ENCODE peak calls at places on chromosomes 6 and 20, in seven cellular contexts. One of them, this sample, is unnamed.

GRCh38 chr20:51800769-51801219 is 1.5 kb downstream of the SALL4 start:
- DNase-seq in foreskin fibroblast: no peak
- DNase-seq in breast epithelium: no peak
- DNase-seq in neural crest cell: peak
- DNase-seq in A549: peak
- DNase-seq in AG09309: no peak
- DNase-seq in AG10803: no peak
- DNase-seq in this sample: no peak

GRCh38 chr6:55569638-55570037 is 9.4 kb downstream of the HMGCLL1 start:
- DNase-seq in foreskin fibroblast: no peak
- DNase-seq in breast epithelium: no peak
- DNase-seq in neural crest cell: no peak
- DNase-seq in A549: no peak
- DNase-seq in AG09309: no peak
- DNase-seq in AG10803: no peak
- DNase-seq in this sample: no peak

GRCh38 chr20:38769376-38770295 is 21.4 kb downstream of the ACTR5 start:
- DNase-seq in foreskin fibroblast: no peak
- DNase-seq in breast epithelium: no peak
- DNase-seq in neural crest cell: no peak
- DNase-seq in A549: no peak
- DNase-seq in AG09309: no peak
- DNase-seq in AG10803: no peak
- DNase-seq in this sample: no peak

GRCh38 chr6:30769088-30769852 is 24.9 kb upstream of the IER3 start:
- DNase-seq in foreskin fibroblast: peak
- DNase-seq in breast epithelium: peak
- DNase-seq in neural crest cell: no peak
- DNase-seq in A549: peak
- DNase-seq in AG09309: peak
- DNase-seq in AG10803: peak
- DNase-seq in this sample: no peak

GRCh38 chr6:150868759-150869158 is 3.3 kb downstream of the MTHFD1L start:
- DNase-seq in foreskin fibroblast: no peak
- DNase-seq in breast epithelium: no peak
- DNase-seq in neural crest cell: no peak
- DNase-seq in A549: no peak
- DNase-seq in AG09309: no peak
- DNase-seq in AG10803: no peak
- DNase-seq in this sample: no peak

GRCh38 chr6:160661129-160661723 is 2.8 kb downstream of the LPA start:
- DNase-seq in foreskin fibroblast: no peak
- DNase-seq in breast epithelium: no peak
- DNase-seq in neural crest cell: no peak
- DNase-seq in A549: no peak
- DNase-seq in AG09309: no peak
- DNase-seq in AG10803: no peak
- DNase-seq in this sample: no peak

GRCh38 chr6:106539931-106540330 is 89.4 kb downstream of the RTN4IP1 start:
- DNase-seq in foreskin fibroblast: no peak
- DNase-seq in breast epithelium: no peak
- DNase-seq in neural crest cell: peak
- DNase-seq in A549: no peak
- DNase-seq in AG09309: no peak
- DNase-seq in AG10803: no peak
- DNase-seq in this sample: no peak

GRCh38 chr6:27472182-27472616 is 706 bp downstream of the ZNF184 start:
- DNase-seq in foreskin fibroblast: no peak
- DNase-seq in breast epithelium: peak
- DNase-seq in neural crest cell: peak
- DNase-seq in A549: peak
- DNase-seq in AG09309: no peak
- DNase-seq in AG10803: peak
- DNase-seq in this sample: peak

GRCh38 chr20:60791823-60792222 is 460.2 kb upstream of the CDH4 start:
- DNase-seq in foreskin fibroblast: no peak
- DNase-seq in breast epithelium: no peak
- DNase-seq in neural crest cell: no peak
- DNase-seq in A549: no peak
- DNase-seq in AG09309: no peak
- DNase-seq in AG10803: no peak
- DNase-seq in this sample: no peak

GRCh38 chr6:140153703-140154102 is 779.3 kb upstream of the CITED2 start:
- DNase-seq in foreskin fibroblast: peak
- DNase-seq in breast epithelium: no peak
- DNase-seq in neural crest cell: no peak
- DNase-seq in A549: no peak
- DNase-seq in AG09309: no peak
- DNase-seq in AG10803: no peak
- DNase-seq in this sample: no peak

GRCh38 chr6:134195164-134195906 is 122.6 kb downstream of the SGK1 start:
- DNase-seq in foreskin fibroblast: peak
- DNase-seq in breast epithelium: no peak
- DNase-seq in neural crest cell: no peak
- DNase-seq in A549: no peak
- DNase-seq in AG09309: no peak
- DNase-seq in AG10803: peak
- DNase-seq in this sample: no peak

GRCh38 chr6:139926711-139927110 is 552.3 kb upstream of the CITED2 start:
- DNase-seq in foreskin fibroblast: peak
- DNase-seq in breast epithelium: no peak
- DNase-seq in neural crest cell: no peak
- DNase-seq in A549: no peak
- DNase-seq in AG09309: no peak
- DNase-seq in AG10803: peak
- DNase-seq in this sample: no peak

GRCh38 chr20:271069-271468 is 13.5 kb downstream of the DEFB132 start:
- DNase-seq in foreskin fibroblast: no peak
- DNase-seq in breast epithelium: no peak
- DNase-seq in neural crest cell: no peak
- DNase-seq in A549: no peak
- DNase-seq in AG09309: no peak
- DNase-seq in AG10803: no peak
- DNase-seq in this sample: no peak

GRCh38 chr6:29710281-29710941 is 12.8 kb upstream of the HLA-F start:
- DNase-seq in foreskin fibroblast: no peak
- DNase-seq in breast epithelium: no peak
- DNase-seq in neural crest cell: no peak
- DNase-seq in A549: no peak
- DNase-seq in AG09309: no peak
- DNase-seq in AG10803: no peak
- DNase-seq in this sample: no peak

GRCh38 chr6:93423542-93423941 is 4.2 kb upstream of the EPHA7 start:
- DNase-seq in foreskin fibroblast: no peak
- DNase-seq in breast epithelium: no peak
- DNase-seq in neural crest cell: peak
- DNase-seq in A549: no peak
- DNase-seq in AG09309: no peak
- DNase-seq in AG10803: no peak
- DNase-seq in this sample: peak

GRCh38 chr6:111565316-111566221 is 40.1 kb downstream of the TRAF3IP2 start:
- DNase-seq in foreskin fibroblast: no peak
- DNase-seq in breast epithelium: no peak
- DNase-seq in neural crest cell: no peak
- DNase-seq in A549: no peak
- DNase-seq in AG09309: no peak
- DNase-seq in AG10803: no peak
- DNase-seq in this sample: no peak

GRCh38 chr20:34558320-34559202 is at the start of gene MAP1LC3A:
- DNase-seq in foreskin fibroblast: peak
- DNase-seq in breast epithelium: peak
- DNase-seq in neural crest cell: peak
- DNase-seq in A549: peak
- DNase-seq in AG09309: peak
- DNase-seq in AG10803: peak
- DNase-seq in this sample: peak

GRCh38 chr6:28910901-28911680 is 12.7 kb downstream of the TRIM27 start:
- DNase-seq in foreskin fibroblast: no peak
- DNase-seq in breast epithelium: peak
- DNase-seq in neural crest cell: no peak
- DNase-seq in A549: no peak
- DNase-seq in AG09309: no peak
- DNase-seq in AG10803: no peak
- DNase-seq in this sample: no peak

GRCh38 chr6:118985123-118985830 is 50.3 kb upstream of the MCM9 start:
- DNase-seq in foreskin fibroblast: no peak
- DNase-seq in breast epithelium: no peak
- DNase-seq in neural crest cell: no peak
- DNase-seq in A549: no peak
- DNase-seq in AG09309: no peak
- DNase-seq in AG10803: no peak
- DNase-seq in this sample: no peak

GRCh38 chr6:111722220-111722731 is 116.6 kb upstream of the TRAF3IP2 start:
- DNase-seq in foreskin fibroblast: peak
- DNase-seq in breast epithelium: no peak
- DNase-seq in neural crest cell: no peak
- DNase-seq in A549: no peak
- DNase-seq in AG09309: peak
- DNase-seq in AG10803: peak
- DNase-seq in this sample: no peak

GRCh38 chr20:32512047-32512385 is 73.1 kb downstream of the NOL4L start:
- DNase-seq in foreskin fibroblast: no peak
- DNase-seq in breast epithelium: no peak
- DNase-seq in neural crest cell: no peak
- DNase-seq in A549: no peak
- DNase-seq in AG09309: no peak
- DNase-seq in AG10803: no peak
- DNase-seq in this sample: no peak
- TF ChIP-seq CTCF in foreskin fibroblast: no peak
- TF ChIP-seq CTCF in breast epithelium: no peak
- TF ChIP-seq CTCF in neural crest cell: no peak
- TF ChIP-seq CTCF in A549: no peak
- TF ChIP-seq CTCF in AG09309: no peak
- TF ChIP-seq CTCF in AG10803: no peak
- TF ChIP-seq CTCF in this sample: no peak

GRCh38 chr6:81075974-81076373 is 676.5 kb downstream of the TENT5A start:
- DNase-seq in foreskin fibroblast: no peak
- DNase-seq in breast epithelium: no peak
- DNase-seq in neural crest cell: peak
- DNase-seq in A549: no peak
- DNase-seq in AG09309: no peak
- DNase-seq in AG10803: no peak
- DNase-seq in this sample: peak
- TF ChIP-seq CTCF in foreskin fibroblast: peak
- TF ChIP-seq CTCF in breast epithelium: no peak
- TF ChIP-seq CTCF in neural crest cell: peak
- TF ChIP-seq CTCF in A549: no peak
- TF ChIP-seq CTCF in AG09309: peak
- TF ChIP-seq CTCF in AG10803: peak
- TF ChIP-seq CTCF in this sample: peak

DNA sequence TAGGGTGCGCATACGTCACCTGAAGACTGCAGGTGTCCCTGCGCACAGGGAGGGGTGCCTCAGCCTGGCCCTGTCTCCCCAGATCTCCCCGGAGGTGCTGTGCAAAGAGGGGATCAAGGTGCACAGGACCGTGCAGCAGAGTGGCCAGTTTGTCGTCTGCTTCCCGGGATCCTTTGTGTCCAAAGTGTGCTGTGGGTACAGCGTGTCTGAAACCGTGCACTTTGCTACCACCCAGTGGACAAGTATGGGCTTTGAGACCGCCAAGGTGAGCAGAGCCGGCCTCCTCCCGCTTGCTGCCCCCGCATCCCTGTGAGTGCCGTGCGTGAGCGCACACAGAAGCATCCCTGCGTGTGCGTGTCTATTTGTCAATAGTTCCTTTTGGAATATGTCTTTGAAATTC is 150.7 kb downstream of the DTNBP1 start:
- DNase-seq in foreskin fibroblast: no peak
- DNase-seq in breast epithelium: no peak
- DNase-seq in neural crest cell: no peak
- DNase-seq in A549: no peak
- DNase-seq in AG09309: no peak
- DNase-seq in AG10803: no peak
- DNase-seq in this sample: peak
- TF ChIP-seq CTCF in foreskin fibroblast: no peak
- TF ChIP-seq CTCF in breast epithelium: no peak
- TF ChIP-seq CTCF in neural crest cell: peak
- TF ChIP-seq CTCF in A549: peak
- TF ChIP-seq CTCF in AG09309: peak
- TF ChIP-seq CTCF in AG10803: peak
- TF ChIP-seq CTCF in this sample: no peak

GRCh38 chr6:75368151-75368779 is 83.7 kb upstream of the TMEM30A start:
- DNase-seq in foreskin fibroblast: no peak
- DNase-seq in breast epithelium: no peak
- DNase-seq in neural crest cell: no peak
- DNase-seq in A549: peak
- DNase-seq in AG09309: no peak
- DNase-seq in AG10803: no peak
- DNase-seq in this sample: peak
- TF ChIP-seq CTCF in foreskin fibroblast: peak
- TF ChIP-seq CTCF in breast epithelium: peak
- TF ChIP-seq CTCF in neural crest cell: peak
- TF ChIP-seq CTCF in A549: peak
- TF ChIP-seq CTCF in AG09309: peak
- TF ChIP-seq CTCF in AG10803: peak
- TF ChIP-seq CTCF in this sample: no peak

GRCh38 chr6:169990095-169991030 is 238.9 kb downstream of the ERMARD start:
- DNase-seq in foreskin fibroblast: no peak
- DNase-seq in breast epithelium: no peak
- DNase-seq in neural crest cell: no peak
- DNase-seq in A549: no peak
- DNase-seq in AG09309: no peak
- DNase-seq in AG10803: no peak
- DNase-seq in this sample: no peak
- TF ChIP-seq CTCF in foreskin fibroblast: no peak
- TF ChIP-seq CTCF in breast epithelium: no peak
- TF ChIP-seq CTCF in neural crest cell: no peak
- TF ChIP-seq CTCF in A549: no peak
- TF ChIP-seq CTCF in AG09309: no peak
- TF ChIP-seq CTCF in AG10803: no peak
- TF ChIP-seq CTCF in this sample: no peak

GRCh38 chr6:2414885-2415523 is 169.6 kb upstream of the GMDS start:
- DNase-seq in foreskin fibroblast: no peak
- DNase-seq in breast epithelium: no peak
- DNase-seq in neural crest cell: no peak
- DNase-seq in A549: no peak
- DNase-seq in AG09309: no peak
- DNase-seq in AG10803: no peak
- DNase-seq in this sample: no peak

GRCh38 chr6:2416128-2416712 is 170.8 kb upstream of the GMDS start:
- DNase-seq in foreskin fibroblast: no peak
- DNase-seq in breast epithelium: no peak
- DNase-seq in neural crest cell: no peak
- DNase-seq in A549: no peak
- DNase-seq in AG09309: no peak
- DNase-seq in AG10803: no peak
- DNase-seq in this sample: no peak

GRCh38 chr6:2412731-2413130 is 167.3 kb upstream of the GMDS start:
- DNase-seq in foreskin fibroblast: peak
- DNase-seq in breast epithelium: no peak
- DNase-seq in neural crest cell: no peak
- DNase-seq in A549: no peak
- DNase-seq in AG09309: no peak
- DNase-seq in AG10803: peak
- DNase-seq in this sample: no peak

DNA sequence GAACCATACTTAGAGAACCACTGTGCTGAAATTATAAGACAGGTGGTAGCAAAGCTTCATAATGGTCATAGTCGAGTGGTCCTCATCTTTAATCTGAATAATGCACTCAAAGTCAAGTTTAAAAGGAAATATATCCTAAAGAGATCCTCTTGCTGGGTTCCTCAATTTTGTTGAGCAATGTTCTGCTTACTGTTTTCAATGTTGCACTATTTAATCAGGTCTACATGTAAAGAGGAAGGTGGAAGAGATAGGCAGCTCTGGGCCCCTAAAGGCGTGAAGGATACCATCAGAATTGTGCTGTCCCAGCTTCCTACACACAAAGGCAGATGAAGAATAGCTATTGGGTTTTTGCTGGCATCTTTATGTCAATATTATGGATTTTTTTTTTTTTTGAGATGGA is 165.6 kb upstream of the GMDS start:
- DNase-seq in foreskin fibroblast: no peak
- DNase-seq in breast epithelium: no peak
- DNase-seq in neural crest cell: no peak
- DNase-seq in A549: no peak
- DNase-seq in AG09309: no peak
- DNase-seq in AG10803: no peak
- DNase-seq in this sample: no peak
- TF ChIP-seq CTCF in foreskin fibroblast: no peak
- TF ChIP-seq CTCF in breast epithelium: no peak
- TF ChIP-seq CTCF in neural crest cell: no peak
- TF ChIP-seq CTCF in A549: no peak
- TF ChIP-seq CTCF in AG09309: no peak
- TF ChIP-seq CTCF in AG10803: no peak
- TF ChIP-seq CTCF in this sample: no peak